ENCODE peak calls at places on chromosomes 2 and 18, in five cellular contexts. G is CD8-positive, alpha-beta memory T cell; F is uterus; T is HepG2; W is upper lobe of right lung. V is an unnamed sample.

GRCh38 chr18:35458677-35459441 is 38.9 kb downstream of the INO80C start:
- DNase-seq in G (no peak), F (peak; percentile 59), T (peak; percentile 86), W (no peak), V (peak; percentile 34)

GRCh38 chr2:155393406-155393805 is 694.9 kb downstream of the KCNJ3 start:
- DNase-seq in G (no peak), F (no peak), T (no peak), W (no peak), V (no peak)

GRCh38 chr2:238848941-238849853 is 1.3 kb downstream of the TWIST2 start:
- DNase-seq in G (no peak), F (no peak), T (no peak), W (no peak), V (no peak)

GRCh38 chr2:157261199-157261782 is 3.8 kb downstream of the GALNT5 start:
- DNase-seq in G (no peak), F (no peak), T (no peak), W (no peak), V (peak; percentile 89)

GRCh38 chr2:174615951-174616436 is 18.4 kb upstream of the WIPF1 start:
- DNase-seq in G (no peak), F (no peak), T (no peak), W (no peak), V (no peak)

GRCh38 chr2:217954971-217955740 is 47.6 kb downstream of the TNS1 start:
- DNase-seq in G (no peak), F (peak; percentile 20), T (no peak), W (peak; percentile 67), V (no peak)

GRCh38 chr2:3222636-3223035 is 155.0 kb downstream of the EIPR1 start:
- DNase-seq in G (peak; percentile 33), F (no peak), T (no peak), W (no peak), V (no peak)

GRCh38 chr2:84033347-84033974 is 425.6 kb downstream of the SUCLG1 start:
- DNase-seq in G (no peak), F (no peak), T (no peak), W (no peak), V (no peak)

GRCh38 chr2:222711315-222711940 is 40.0 kb downstream of the MOGAT1 start:
- DNase-seq in G (no peak), F (no peak), T (no peak), W (no peak), V (no peak)

GRCh38 chr2:229392214-229392613 is 121.1 kb upstream of the PID1 start:
- DNase-seq in G (no peak), F (no peak), T (no peak), W (no peak), V (no peak)

GRCh38 chr2:231710751-231711676 is 2.7 kb downstream of the PTMA start:
- DNase-seq in G (peak; percentile 22), F (peak; percentile 38), T (no peak), W (peak; percentile 79), V (no peak)

GRCh38 chr2:88811681-88812080 is 120.2 kb downstream of the RPIA start:
- DNase-seq in G (no peak), F (no peak), T (no peak), W (no peak), V (no peak)

GRCh38 chr2:237354930-237355329 is 59.0 kb downstream of the COL6A3 start:
- DNase-seq in G (no peak), F (no peak), T (no peak), W (no peak), V (no peak)

GRCh38 chr2:64404002-64404731 is 49.8 kb upstream of the LGALSL start:
- DNase-seq in G (no peak), F (peak; percentile 86), T (peak; percentile 77), W (peak; percentile 90), V (no peak)

GRCh38 chr2:13652531-13653313 is 936.0 kb downstream of the TRIB2 start:
- DNase-seq in G (no peak), F (no peak), T (no peak), W (no peak), V (no peak)

GRCh38 chr18:2526320-2526719 is 45.0 kb downstream of the METTL4 start:
- DNase-seq in G (no peak), F (no peak), T (no peak), W (no peak), V (no peak)

GRCh38 chr18:2532797-2533196 is 38.5 kb downstream of the METTL4 start:
- DNase-seq in G (no peak), F (no peak), T (no peak), W (no peak), V (no peak)

GRCh38 chr18:2534906-2535305 is 36.4 kb downstream of the METTL4 start:
- DNase-seq in G (no peak), F (no peak), T (no peak), W (no peak), V (no peak)

GRCh38 chr18:2531751-2532150 is 39.6 kb downstream of the METTL4 start:
- DNase-seq in G (no peak), F (no peak), T (no peak), W (no peak), V (no peak)

DNA sequence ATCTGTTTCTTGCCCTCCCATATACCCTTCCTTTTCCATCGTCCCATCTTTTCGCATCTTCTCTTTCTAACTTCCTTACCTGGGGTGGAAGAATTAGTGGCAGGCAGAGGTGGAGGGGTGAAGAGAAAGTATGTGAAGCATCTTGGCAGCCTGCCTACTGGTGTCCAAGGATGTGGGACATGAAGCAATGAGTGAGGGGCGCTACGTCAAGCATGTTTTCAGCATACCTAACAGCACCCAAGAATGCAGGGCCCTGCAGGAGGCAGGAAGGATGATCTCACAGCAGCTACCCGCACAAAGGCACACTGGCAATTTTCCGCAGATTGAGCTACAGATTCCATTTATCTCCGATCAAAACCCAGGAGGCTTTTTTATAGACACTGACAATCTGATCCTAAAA is 42.2 kb downstream of the METTL4 start:
- DNase-seq in G (no peak), F (no peak), T (peak; percentile 4), W (no peak), V (no peak)
- H3K9me3 ChIP-seq in G (no peaks in the 10 kb centered on the region), F (no peaks in the 10 kb centered on the region), T (no peaks in the 10 kb centered on the region), W (no peaks in the 10 kb centered on the region), V (no peaks in the 10 kb centered on the region)

GRCh38 chr2:27572439-27572838 is 10.4 kb upstream of the ZNF512 start:
- DNase-seq in G (no peak), F (no peak), T (no peak), W (no peak), V (no peak)
- H3K9me3 ChIP-seq in G (no peaks in the 10 kb centered on the region), F (no peaks in the 10 kb centered on the region), T (no peaks in the 10 kb centered on the region), W (peaks cover 3% of the 10 kb centered on the region), V (no peaks in the 10 kb centered on the region)

DNA sequence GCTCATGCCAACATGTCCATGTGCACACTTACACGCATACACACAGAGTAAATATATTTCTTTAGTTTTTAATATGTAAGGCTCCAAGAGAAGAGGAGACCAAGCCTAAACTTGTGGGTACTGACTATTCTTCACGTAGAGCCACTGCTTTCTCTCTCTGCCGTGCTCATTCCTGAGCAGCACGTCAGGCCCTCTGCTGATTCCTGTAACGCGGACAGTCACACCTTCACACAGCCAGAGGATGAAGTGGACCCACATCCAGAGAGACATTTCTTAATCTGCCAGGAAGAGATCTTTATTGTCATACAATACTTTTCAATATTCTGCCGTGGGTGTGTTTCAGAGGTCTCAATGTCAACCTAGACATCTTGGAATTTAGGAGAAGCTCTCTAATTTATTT is 560.7 kb downstream of the STK39 start:
- DNase-seq in G (no peak), F (no peak), T (no peak), W (no peak), V (no peak)
- H3K9me3 ChIP-seq in G (no peaks in the 10 kb centered on the region), F (no peaks in the 10 kb centered on the region), T (no peaks in the 10 kb centered on the region), W (no peaks in the 10 kb centered on the region), V (no peaks in the 10 kb centered on the region)

DNA sequence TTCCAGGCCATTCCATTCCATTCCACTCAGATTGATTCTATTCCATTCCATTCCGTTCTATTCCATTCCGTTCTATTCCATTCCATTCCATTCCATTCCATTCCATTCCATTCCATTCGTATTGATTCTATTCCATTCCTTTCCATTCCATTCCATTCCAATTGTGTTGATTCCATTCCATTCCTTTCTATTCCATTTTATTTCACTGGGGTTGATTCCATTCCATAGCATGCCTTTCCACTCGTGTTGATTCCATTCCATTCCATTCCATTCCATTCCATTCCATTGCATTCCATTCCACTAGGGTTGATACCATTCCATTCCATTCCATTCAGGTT is 1142.3 kb downstream of the RPIA start:
- DNase-seq in G (no peak), F (no peak), T (no peak), W (no peak), V (no peak)
- H3K9me3 ChIP-seq in G (peaks cover 58% of the 10 kb centered on the region), F (no peaks in the 10 kb centered on the region), T (no peaks in the 10 kb centered on the region), W (peaks cover 29% of the 10 kb centered on the region), V (no peaks in the 10 kb centered on the region)

GRCh38 chr2:138058427-138058826 is 94.2 kb downstream of the HNMT start:
- DNase-seq in G (no peak), F (no peak), T (peak; percentile 13), W (no peak), V (no peak)
- H3K9me3 ChIP-seq in G (no peaks in the 10 kb centered on the region), F (no peaks in the 10 kb centered on the region), T (no peaks in the 10 kb centered on the region), W (no peaks in the 10 kb centered on the region), V (no peaks in the 10 kb centered on the region)

V was measured in HCT116.